ENCODE peak calls at places on chromosomes 11 and 22, in four cellular contexts. Q, Z, R and B are unnamed samples.

GRCh38 chr11:68454767-68455166 is 5.8 kb upstream of the PPP6R3 start:
- DNase-seq in Q (no peak), Z (no peak), R (no peak), B (no peak)

GRCh38 chr11:58968251-58968711 is 29.0 kb downstream of the GLYATL1 start:
- DNase-seq in Q (no peak), Z (no peak), R (no peak), B (no peak)

GRCh38 chr22:19048531-19048930 is 73.7 kb downstream of the DGCR2 start:
- DNase-seq in Q (no peak), Z (no peak), R (no peak), B (no peak)

GRCh38 chr11:68325183-68325893 is 12.9 kb downstream of the LRP5 start:
- DNase-seq in Q (no peak), Z (no peak), R (no peak), B (no peak)

GRCh38 chr11:6418958-6419611 is at the start of gene APBB1:
- DNase-seq in Q (peak; percentile 76), Z (no peak), R (no peak), B (peak; percentile 81)

GRCh38 chr22:46446799-46447198 is 90.6 kb downstream of the CELSR1 start:
- DNase-seq in Q (no peak), Z (no peak), R (no peak), B (no peak)

GRCh38 chr11:20014067-20014402 is 146.2 kb downstream of the DBX1 start:
- DNase-seq in Q (no peak), Z (no peak), R (no peak), B (no peak)

GRCh38 chr11:131710511-131710910 is 340.1 kb downstream of the NTM start:
- DNase-seq in Q (no peak), Z (no peak), R (no peak), B (no peak)

GRCh38 chr11:75337195-75337654 is 14.2 kb downstream of the ARRB1 start:
- DNase-seq in Q (peak; percentile 59), Z (no peak), R (peak; percentile 44), B (no peak)

GRCh38 chr22:47198801-47199251 is 436.4 kb downstream of the TBC1D22A start:
- DNase-seq in Q (no peak), Z (no peak), R (no peak), B (no peak)

GRCh38 chr22:46323126-46323525 is 12.4 kb upstream of the TRMU start:
- DNase-seq in Q (no peak), Z (no peak), R (no peak), B (no peak)

GRCh38 chr11:45658292-45658991 is 7.0 kb downstream of the CHST1 start:
- DNase-seq in Q (peak; percentile 16), Z (no peak), R (no peak), B (no peak)

GRCh38 chr11:70068950-70069349 is 9.2 kb upstream of the ANO1 start:
- DNase-seq in Q (no peak), Z (no peak), R (no peak), B (no peak)

GRCh38 chr11:1759151-1759850 is 4.4 kb downstream of the CTSD start:
- DNase-seq in Q (no peak), Z (no peak), R (no peak), B (no peak)

GRCh38 chr22:19035474-19036228 is 86.6 kb downstream of the DGCR2 start:
- DNase-seq in Q (peak; percentile 64), Z (no peak), R (peak; percentile 21), B (no peak)

GRCh38 chr22:46985507-46985882 is 223.0 kb downstream of the TBC1D22A start:
- DNase-seq in Q (no peak), Z (no peak), R (no peak), B (no peak)

GRCh38 chr11:103274025-103274424 is 164.8 kb downstream of the DYNC2H1 start:
- DNase-seq in Q (no peak), Z (no peak), R (no peak), B (no peak)

GRCh38 chr22:36327922-36328551 is 59.7 kb downstream of the MYH9 start:
- DNase-seq in Q (no peak), Z (no peak), R (no peak), B (no peak)

GRCh38 chr11:26227311-26227710 is 104.6 kb upstream of the ANO3 start:
- DNase-seq in Q (no peak), Z (peak; percentile 24), R (no peak), B (no peak)

GRCh38 chr11:104003491-104003890 is 32.9 kb upstream of the DDI1 start:
- DNase-seq in Q (no peak), Z (no peak), R (no peak), B (no peak)

GRCh38 chr11:13837286-13837685 is 125.2 kb upstream of the SPON1 start:
- DNase-seq in Q (no peak), Z (no peak), R (no peak), B (no peak)

GRCh38 chr11:119520966-119521365 is 98.0 kb upstream of the THY1 start:
- DNase-seq in Q (no peak), Z (no peak), R (no peak), B (no peak)

GRCh38 chr11:11252403-11252802 is 100.6 kb downstream of the CSNK2A3 start:
- DNase-seq in Q (no peak), Z (no peak), R (no peak), B (no peak)

GRCh38 chr22:38177926-38178604 is 3.6 kb downstream of the PLA2G6 start:
- DNase-seq in Q (peak; percentile 52), Z (no peak), R (no peak), B (no peak)

GRCh38 chr11:105148241-105148640 is 8.7 kb upstream of the CARD18 start:
- DNase-seq in Q (no peak), Z (no peak), R (no peak), B (no peak)

GRCh38 chr11:6545917-6546605 is 49.0 kb downstream of the DNHD1 start:
- DNase-seq in Q (no peak), Z (no peak), R (no peak), B (no peak)

GRCh38 chr22:20080776-20081654 is 974 bp downstream of the DGCR8 start:
- DNase-seq in Q (peak; percentile 89), Z (no peak), R (peak; percentile 25), B (no peak)

GRCh38 chr22:38170469-38170868 is 11.2 kb downstream of the PLA2G6 start:
- DNase-seq in Q (no peak), Z (no peak), R (no peak), B (no peak)

GRCh38 chr11:69142894-69143293 is 12.8 kb upstream of the SMIM38 start:
- DNase-seq in Q (peak; percentile 39), Z (no peak), R (no peak), B (no peak)

GRCh38 chr22:23781533-23781932 is 5.2 kb upstream of the SMARCB1 start:
- DNase-seq in Q (no peak), Z (no peak), R (no peak), B (no peak)

GRCh38 chr11:96228472-96228871 is 114.5 kb downstream of the MAML2 start:
- DNase-seq in Q (no peak), Z (no peak), R (no peak), B (no peak)

GRCh38 chr11:93192163-93192562 is 5.6 kb downstream of the SLC36A4 start:
- DNase-seq in Q (peak; percentile 38), Z (no peak), R (no peak), B (no peak)

GRCh38 chr11:130457909-130458729 is 9.7 kb downstream of the ADAMTS15 start:
- DNase-seq in Q (no peak), Z (no peak), R (no peak), B (no peak)

GRCh38 chr22:27377501-27377900 is 424.1 kb downstream of the MN1 start:
- DNase-seq in Q (no peak), Z (no peak), R (no peak), B (no peak)

GRCh38 chr11:134153147-134153905 is 70.4 kb downstream of the NCAPD3 start:
- DNase-seq in Q (no peak), Z (no peak), R (no peak), B (no peak)

GRCh38 chr11:134157451-134157850 is 66.3 kb downstream of the NCAPD3 start:
- DNase-seq in Q (no peak), Z (no peak), R (no peak), B (no peak)

GRCh38 chr11:134154441-134154840 is 69.3 kb downstream of the NCAPD3 start:
- DNase-seq in Q (no peak), Z (no peak), R (no peak), B (no peak)

GRCh38 chr11:134155946-134156865 is 67.6 kb downstream of the NCAPD3 start:
- DNase-seq in Q (no peak), Z (no peak), R (no peak), B (no peak)

GRCh38 chr11:134155456-134155855 is 68.3 kb downstream of the NCAPD3 start:
- DNase-seq in Q (no peak), Z (no peak), R (no peak), B (no peak)
- TF ChIP-seq SPI1 in Q (no peak), Z (no peak), R (no peak), B (no peak)

GRCh38 chr11:34653851-34654490 is 33.1 kb downstream of the EHF start:
- DNase-seq in Q (peak; percentile 66), Z (no peak), R (peak; percentile 25), B (no peak)
- TF ChIP-seq SPI1 in Q (no peak), Z (no peak), R (no peak), B (no peak)

GRCh38 chr11:116207781-116208180 is 565.0 kb downstream of the BUD13 start:
- DNase-seq in Q (no peak), Z (no peak), R (no peak), B (no peak)
- TF ChIP-seq SPI1 in Q (no peak), Z (no peak), R (no peak), B (no peak)

DNA sequence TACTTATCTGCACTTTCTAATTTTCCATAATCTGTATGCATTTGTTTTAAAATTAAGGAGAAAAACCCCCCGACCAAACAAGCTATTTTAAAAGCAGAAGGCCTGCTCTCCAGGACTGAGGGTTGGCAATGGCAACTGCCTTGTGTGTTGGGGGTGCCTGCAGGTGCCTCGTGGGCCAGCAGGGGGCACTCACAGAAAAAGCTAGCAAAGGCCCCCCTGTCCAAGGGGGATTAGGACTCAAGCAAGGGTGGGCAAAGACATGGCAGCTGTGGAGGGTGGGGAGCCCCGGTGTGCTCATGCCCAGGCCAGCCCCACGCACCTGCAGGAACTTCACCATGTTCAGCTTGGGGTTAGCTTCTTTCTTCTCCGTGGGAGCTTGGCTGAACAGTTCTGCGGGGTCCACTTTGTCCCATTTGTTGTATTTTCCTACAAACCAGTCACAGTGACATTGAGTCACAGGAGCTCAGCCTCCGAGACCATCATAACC is 10.3 kb downstream of the TOP3B start:
- DNase-seq in Q (peak; percentile 91), Z (no peak), R (peak; percentile 47), B (peak; percentile 89)
- TF ChIP-seq SPI1 in Q (peak; percentile 1), Z (no peak), R (no peak), B (no peak)

GRCh38 chr11:8731647-8732188 is 49.1 kb downstream of the RPL27A start:
- DNase-seq in Q (no peak), Z (peak; percentile 48), R (no peak), B (no peak)
- TF ChIP-seq SPI1 in Q (no peak), Z (no peak), R (no peak), B (no peak)

GRCh38 chr11:65701686-65702085 is 10.4 kb upstream of the KAT5 start:
- DNase-seq in Q (no peak), Z (no peak), R (no peak), B (no peak)
- TF ChIP-seq SPI1 in Q (no peak), Z (no peak), R (no peak), B (no peak)

DNA sequence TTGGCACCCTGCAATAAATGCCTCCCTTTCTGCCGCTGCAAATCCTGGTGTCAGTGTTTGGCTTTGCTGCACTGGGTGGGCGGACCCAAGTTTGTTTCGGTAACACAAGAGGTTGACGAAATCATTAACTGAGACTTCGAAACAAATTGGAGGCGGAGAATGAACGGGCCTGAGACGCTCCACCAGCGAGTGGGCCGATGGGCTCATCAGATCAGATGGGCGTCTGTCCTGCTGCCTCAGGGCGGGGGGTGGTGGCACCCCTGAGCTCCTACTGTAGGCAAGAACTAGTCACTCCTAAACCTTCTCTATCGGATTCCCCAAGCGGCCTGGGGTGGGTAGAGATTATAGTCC is 918 bp upstream of the CAPN5 start:
- DNase-seq in Q (no peak), Z (no peak), R (no peak), B (no peak)
- TF ChIP-seq SPI1 in Q (no peak), Z (no peak), R (no peak), B (no peak)